ENCODE peak calls at places on chromosomes 3 and 15, in five cellular contexts. S, J, Y, Q and L are unnamed samples.

GRCh38 chr3:9194509-9195184 is 54.8 kb downstream of the SRGAP3 start:
- DNase-seq in S (no peak), J (no peak), Y (no peak), Q (no peak), L (no peak)

GRCh38 chr3:23934253-23934652 is 10.8 kb upstream of the NR1D2 start:
- DNase-seq in S (no peak), J (no peak), Y (no peak), Q (no peak), L (no peak)

GRCh38 chr3:135165260-135165659 is 370.2 kb downstream of the EPHB1 start:
- DNase-seq in S (no peak), J (no peak), Y (no peak), Q (no peak), L (no peak)

GRCh38 chr15:89098281-89098680 is 10.0 kb downstream of the ABHD2 start:
- DNase-seq in S (no peak), J (no peak), Y (no peak), Q (no peak), L (no peak)

GRCh38 chr3:14847613-14848541 is 29.1 kb downstream of the FGD5 start:
- DNase-seq in S (peak), J (no peak), Y (no peak), Q (no peak), L (no peak)

GRCh38 chr3:187951452-187952190 is 202.3 kb upstream of the LPP start:
- DNase-seq in S (no peak), J (peak), Y (no peak), Q (no peak), L (no peak)

GRCh38 chr3:14505001-14505802 is 34.9 kb downstream of the GRIP2 start:
- DNase-seq in S (peak), J (no peak), Y (no peak), Q (no peak), L (no peak)

GRCh38 chr15:83746231-83746630 is 92.3 kb downstream of the ADAMTSL3 start:
- DNase-seq in S (no peak), J (no peak), Y (no peak), Q (no peak), L (no peak)

GRCh38 chr3:39383190-39383912 is at the start of gene SLC25A38:
- DNase-seq in S (peak), J (peak), Y (peak), Q (peak), L (peak)

GRCh38 chr15:75123395-75123794 is 78.3 kb upstream of the C15orf39 start:
- DNase-seq in S (no peak), J (peak), Y (peak), Q (no peak), L (no peak)

GRCh38 chr3:196111939-196112386 is 30.1 kb upstream of the TFRC start:
- DNase-seq in S (no peak), J (no peak), Y (no peak), Q (no peak), L (no peak)

GRCh38 chr15:96274087-96274440 is 56.4 kb upstream of the NR2F2 start:
- DNase-seq in S (no peak), J (no peak), Y (no peak), Q (no peak), L (no peak)

GRCh38 chr15:59537384-59537783 is 74.2 kb upstream of the GCNT3 start:
- DNase-seq in S (no peak), J (no peak), Y (no peak), Q (no peak), L (no peak)

GRCh38 chr15:59250249-59250648 is 43.6 kb downstream of the LDHAL6B start:
- DNase-seq in S (no peak), J (no peak), Y (no peak), Q (no peak), L (no peak)

GRCh38 chr15:67091073-67091965 is 25.9 kb downstream of the SMAD3 start:
- DNase-seq in S (no peak), J (peak), Y (peak), Q (peak), L (no peak)

GRCh38 chr3:139674585-139675260 is 3.0 kb downstream of the NMNAT3 start:
- DNase-seq in S (no peak), J (peak), Y (no peak), Q (no peak), L (no peak)

GRCh38 chr3:18444597-18445420 is 19.7 kb upstream of the SATB1 start:
- DNase-seq in S (peak), J (peak), Y (no peak), Q (peak), L (peak)

GRCh38 chr3:101998256-101998926 is 149.1 kb downstream of the NFKBIZ start:
- DNase-seq in S (no peak), J (peak), Y (no peak), Q (no peak), L (no peak)

GRCh38 chr15:90142216-90143175 is 40.2 kb upstream of the IDH2 start:
- DNase-seq in S (no peak), J (no peak), Y (no peak), Q (no peak), L (no peak)

GRCh38 chr3:113211370-113212154 is at the start of gene BOC:
- DNase-seq in S (peak), J (peak), Y (no peak), Q (no peak), L (peak)

GRCh38 chr3:38017445-38018295 is 11.8 kb downstream of the PLCD1 start:
- DNase-seq in S (peak), J (no peak), Y (no peak), Q (no peak), L (no peak)

GRCh38 chr3:77071364-77071763 is 31.5 kb downstream of the ROBO2 start:
- DNase-seq in S (no peak), J (no peak), Y (no peak), Q (no peak), L (no peak)

GRCh38 chr15:31298707-31299172 is 27.9 kb upstream of the KLF13 start:
- DNase-seq in S (peak), J (no peak), Y (no peak), Q (no peak), L (no peak)

GRCh38 chr3:192246847-192247520 is 480.4 kb downstream of the FGF12 start:
- DNase-seq in S (no peak), J (no peak), Y (no peak), Q (no peak), L (no peak)

GRCh38 chr3:101851833-101852232 is 2.5 kb downstream of the NFKBIZ start:
- DNase-seq in S (no peak), J (no peak), Y (no peak), Q (no peak), L (no peak)

GRCh38 chr3:42690766-42691680 is 5.7 kb downstream of the KLHL40 start:
- DNase-seq in S (peak), J (no peak), Y (no peak), Q (no peak), L (no peak)

GRCh38 chr3:159829056-159829995 is 159.3 kb upstream of the IL12A start:
- DNase-seq in S (no peak), J (peak), Y (no peak), Q (no peak), L (no peak)

GRCh38 chr3:142098974-142099373 is 50.4 kb downstream of the TFDP2 start:
- DNase-seq in S (no peak), J (no peak), Y (no peak), Q (no peak), L (no peak)

GRCh38 chr3:157360044-157360443 is 76.6 kb upstream of the PTX3 start:
- DNase-seq in S (no peak), J (peak), Y (peak), Q (no peak), L (no peak)

GRCh38 chr3:150236683-150237082 is 171.4 kb upstream of the TSC22D2 start:
- DNase-seq in S (no peak), J (peak), Y (no peak), Q (no peak), L (no peak)

GRCh38 chr15:88077249-88077810 is 179.2 kb downstream of the NTRK3 start:
- DNase-seq in S (no peak), J (peak), Y (no peak), Q (no peak), L (no peak)

DNA sequence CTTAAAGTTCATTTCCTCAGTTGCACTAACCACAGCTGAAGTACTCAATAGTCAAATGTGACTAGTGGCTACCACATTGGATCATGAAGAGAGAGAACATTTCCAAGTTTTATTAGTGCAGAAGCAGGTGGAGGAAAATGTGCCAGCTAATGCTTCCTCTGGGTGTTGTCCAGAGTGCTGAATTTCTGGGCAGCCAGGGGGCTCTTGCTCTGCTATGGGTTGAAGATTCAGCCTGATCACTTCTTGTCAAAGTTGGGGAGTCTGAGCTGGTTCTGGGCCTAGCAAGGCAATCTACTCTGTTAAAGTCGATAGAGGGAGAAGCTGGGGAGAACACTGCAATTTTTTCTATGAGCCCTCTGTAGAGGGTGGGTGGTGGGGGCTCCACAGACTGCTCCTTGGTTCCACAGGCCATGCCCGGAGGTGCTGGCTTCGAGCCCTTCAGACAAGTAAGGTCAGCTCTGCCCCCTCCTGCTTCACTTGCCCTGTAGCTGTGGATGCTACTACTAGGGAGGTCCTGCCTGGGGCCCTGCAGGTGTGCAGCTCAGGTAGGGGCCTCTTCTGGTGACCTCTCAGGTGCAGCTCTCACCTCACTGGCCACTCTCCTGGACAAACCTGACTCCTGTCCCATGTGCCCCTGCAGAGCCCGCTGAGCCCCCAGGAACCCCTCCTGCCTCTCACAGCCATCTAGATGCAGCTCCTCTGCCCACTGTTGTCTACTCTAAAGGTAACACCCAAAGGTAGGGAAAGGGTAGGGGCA is 8.2 kb downstream of the ALG3 start:
- DNase-seq in S (no peak), J (peak), Y (no peak), Q (no peak), L (no peak)
- TF ChIP-seq CTCF in S (no peak), J (no peak), Y (peak), Q (no peak), L (no peak)

DNA sequence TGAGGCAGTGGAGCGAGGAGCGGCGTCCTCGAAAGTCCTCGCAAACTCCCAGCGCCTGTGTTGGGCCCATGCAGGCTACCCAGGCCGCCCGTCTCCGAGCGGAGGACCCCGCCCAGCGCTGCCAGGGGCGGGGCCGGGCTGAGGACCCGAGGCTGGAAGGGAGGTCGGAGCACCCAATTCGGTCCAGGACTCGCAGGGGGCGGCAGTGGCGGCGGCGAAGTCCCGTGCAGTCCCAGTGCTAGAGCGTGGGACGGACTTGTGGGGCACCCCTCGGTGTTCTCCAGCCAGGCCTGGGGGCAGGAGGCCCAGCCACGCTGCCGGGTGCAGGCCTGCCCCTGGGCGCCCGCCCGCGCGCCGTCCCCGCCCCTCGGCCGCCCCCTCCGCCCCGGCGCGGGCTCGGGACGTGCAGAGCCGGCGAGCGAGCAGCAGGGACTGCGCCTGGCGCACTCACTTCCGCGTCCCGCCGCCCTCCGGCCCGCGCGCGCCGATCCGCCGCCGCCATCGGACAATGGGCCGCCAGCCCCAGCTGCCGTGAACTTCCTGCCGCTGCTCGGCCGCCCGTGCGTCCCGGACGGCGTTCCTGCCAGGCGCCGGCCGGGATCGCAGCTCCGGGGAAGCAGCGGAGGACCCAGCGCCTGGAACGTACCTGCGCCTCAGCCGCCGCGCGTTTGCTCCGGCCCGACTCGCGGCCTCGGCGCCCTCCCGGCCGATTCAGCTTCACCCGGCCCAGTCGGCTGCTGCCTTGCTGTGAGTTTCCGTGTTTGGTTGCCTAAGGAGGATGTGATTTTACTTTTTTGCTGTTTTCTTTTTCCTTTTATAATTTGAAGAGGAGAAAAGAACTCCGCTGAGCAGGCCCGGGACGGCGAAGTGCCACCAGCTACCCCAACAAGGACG is 596 bp upstream of the LIMD1 start:
- DNase-seq in S (peak), J (peak), Y (no peak), Q (peak), L (peak)
- TF ChIP-seq CTCF in S (no peak), J (no peak), Y (no peak), Q (no peak), L (no peak)

DNA sequence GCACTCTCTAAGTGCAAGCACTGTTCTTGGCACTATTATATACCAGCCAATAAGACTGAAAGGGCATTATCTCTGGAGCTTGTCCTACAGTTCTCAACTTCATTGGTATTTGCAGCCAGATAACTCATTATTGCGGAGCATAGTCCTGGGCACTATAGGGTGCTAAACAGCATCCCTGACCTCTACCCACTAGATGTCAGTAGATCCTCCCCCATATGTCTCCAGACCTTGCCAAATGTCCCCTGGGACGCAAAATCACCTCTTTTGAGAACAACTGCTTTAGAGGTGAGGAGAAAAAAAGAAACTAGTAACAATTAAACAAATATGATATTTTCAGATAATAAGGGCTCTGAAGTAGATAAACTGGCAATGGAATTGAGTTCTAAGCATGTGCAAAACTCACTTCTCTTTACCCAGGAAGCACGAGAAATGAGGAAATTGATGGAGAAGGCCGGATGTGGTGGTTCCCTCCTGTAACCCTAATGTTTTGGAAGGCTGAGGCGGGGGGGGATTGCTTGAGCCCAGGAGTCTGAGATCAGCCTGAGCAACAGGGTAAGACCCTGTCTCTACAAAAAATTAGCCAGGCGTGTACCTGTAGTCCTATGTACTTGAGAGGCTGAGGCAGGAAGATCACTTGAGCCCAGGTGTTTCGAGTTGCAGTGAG is 61.4 kb downstream of the FRMD4B start:
- DNase-seq in S (no peak), J (no peak), Y (no peak), Q (no peak), L (no peak)
- TF ChIP-seq CTCF in S (peak), J (peak), Y (no peak), Q (no peak), L (peak)

GRCh38 chr3:31196881-31197364 is 302.5 kb upstream of the GADL1 start:
- DNase-seq in S (no peak), J (peak), Y (no peak), Q (no peak), L (no peak)
- TF ChIP-seq CTCF in S (no peak), J (no peak), Y (no peak), Q (no peak), L (no peak)